ENCODE peak calls at places on chromosomes 3 and 15, in six cellular contexts. A, Z, X, H, S and W are unnamed samples.

GRCh38 chr3:33881181-33882064 is 83.0 kb downstream of the PDCD6IP start:
- DNase-seq in A (peak; percentile 61), Z (no peak), X (no peak), H (no peak), S (no peak), W (no peak)

GRCh38 chr15:68939501-68939900 is 9.2 kb downstream of the SPESP1 start:
- DNase-seq in A (no peak), Z (no peak), X (no peak), H (no peak), S (no peak), W (no peak)

GRCh38 chr3:121362035-121362734 is 183.6 kb downstream of the POLQ start:
- DNase-seq in A (no peak), Z (no peak), X (no peak), H (no peak), S (no peak), W (no peak)

GRCh38 chr15:39270221-39270835 is 310.6 kb upstream of the THBS1 start:
- DNase-seq in A (no peak), Z (no peak), X (no peak), H (no peak), S (no peak), W (no peak)

GRCh38 chr3:110165344-110165743 is 828.0 kb upstream of the DPPA4 start:
- DNase-seq in A (no peak), Z (no peak), X (no peak), H (no peak), S (no peak), W (no peak)

GRCh38 chr3:4401441-4401840 is 65.6 kb downstream of the SUMF1 start:
- DNase-seq in A (no peak), Z (peak; percentile 17), X (no peak), H (no peak), S (peak; percentile 64), W (no peak)

GRCh38 chr15:93948728-93949127 is 282.6 kb upstream of the MCTP2 start:
- DNase-seq in A (no peak), Z (no peak), X (no peak), H (no peak), S (peak; percentile 2), W (no peak)

GRCh38 chr3:195897081-195897852 is 11.1 kb downstream of the TNK2 start:
- DNase-seq in A (peak; percentile 87), Z (no peak), X (no peak), H (peak; percentile 45), S (peak; percentile 76), W (peak; percentile 94)

GRCh38 chr15:68187559-68187958 is 17.6 kb downstream of the CALML4 start:
- DNase-seq in A (peak; percentile 15), Z (no peak), X (no peak), H (peak; percentile 58), S (peak; percentile 90), W (peak; percentile 88)

GRCh38 chr3:15948403-15948802 is 150.6 kb upstream of the ANKRD28 start:
- DNase-seq in A (no peak), Z (no peak), X (no peak), H (no peak), S (peak; percentile 14), W (no peak)

GRCh38 chr3:193560870-193561269 is 6.2 kb upstream of the ATP13A4 start:
- DNase-seq in A (no peak), Z (no peak), X (no peak), H (peak; percentile 48), S (no peak), W (no peak)

GRCh38 chr3:42838571-42838970 is 29.3 kb downstream of the ACKR2 start:
- DNase-seq in A (no peak), Z (no peak), X (no peak), H (no peak), S (no peak), W (no peak)

GRCh38 chr3:41213563-41213962 is 14.3 kb downstream of the CTNNB1 start:
- DNase-seq in A (no peak), Z (no peak), X (no peak), H (no peak), S (no peak), W (no peak)

GRCh38 chr3:23594897-23595670 is 210.7 kb upstream of the UBE2E1 start:
- DNase-seq in A (no peak), Z (no peak), X (no peak), H (no peak), S (peak; percentile 75), W (no peak)

GRCh38 chr3:17730318-17730967 is 12.0 kb downstream of the TBC1D5 start:
- DNase-seq in A (no peak), Z (no peak), X (no peak), H (peak; percentile 52), S (peak; percentile 48), W (peak; percentile 74)

GRCh38 chr15:38512901-38513300 is 51.7 kb downstream of the RASGRP1 start:
- DNase-seq in A (no peak), Z (no peak), X (no peak), H (no peak), S (no peak), W (no peak)

GRCh38 chr3:35321008-35321407 is 318.3 kb upstream of the ARPP21 start:
- DNase-seq in A (no peak), Z (no peak), X (no peak), H (no peak), S (no peak), W (no peak)

GRCh38 chr3:188061133-188061532 is 92.8 kb upstream of the LPP start:
- DNase-seq in A (peak; percentile 84), Z (peak; percentile 50), X (peak; percentile 63), H (no peak), S (peak; percentile 81), W (peak; percentile 66)

GRCh38 chr15:66072616-66073361 is 180.8 kb downstream of the MEGF11 start:
- DNase-seq in A (no peak), Z (no peak), X (no peak), H (no peak), S (no peak), W (peak; percentile 13)

GRCh38 chr3:7171493-7171892 is 310.6 kb downstream of the GRM7 start:
- DNase-seq in A (no peak), Z (no peak), X (no peak), H (no peak), S (no peak), W (no peak)

GRCh38 chr3:78765671-78766485 is 1001.9 kb downstream of the ROBO1 start:
- DNase-seq in A (no peak), Z (no peak), X (no peak), H (no peak), S (peak; percentile 39), W (no peak)

GRCh38 chr15:69807752-69808151 is 290.0 kb downstream of the TLE3 start:
- DNase-seq in A (no peak), Z (no peak), X (no peak), H (no peak), S (peak; percentile 19), W (peak; percentile 92)

GRCh38 chr15:29870495-29871151 is 48.4 kb upstream of the TJP1 start:
- DNase-seq in A (no peak), Z (no peak), X (no peak), H (peak; percentile 70), S (peak; percentile 41), W (no peak)

GRCh38 chr15:86384191-86384590 is 304.5 kb downstream of the AGBL1 start:
- DNase-seq in A (no peak), Z (no peak), X (no peak), H (no peak), S (no peak), W (no peak)